ENCODE peak calls at places on chromosomes 6 and 20, in four cellular contexts. A, X, E and Y are unnamed samples.

GRCh38 chr6:112831022-112831421 is 483.9 kb downstream of the RFPL4B start:
- DNase-seq in A (no peak), X (no peak), E (no peak), Y (no peak)

GRCh38 chr20:53141651-53142050 is 169.5 kb downstream of the TSHZ2 start:
- DNase-seq in E (no peak), A (no peak), X (no peak), Y (no peak)

GRCh38 chr20:13029687-13030510 is 21.1 kb downstream of the SPTLC3 start:
- DNase-seq in A (no peak), E (peak), X (peak), Y (no peak)

GRCh38 chr6:84546427-84546914 is 217.9 kb downstream of the TBX18 start:
- DNase-seq in E (no peak), A (no peak), X (no peak), Y (no peak)

GRCh38 chr6:13508711-13509705 is 21.6 kb upstream of the GFOD1 start:
- DNase-seq in X (no peak), A (no peak), E (no peak), Y (no peak)

GRCh38 chr6:13011612-13012146 is 295.1 kb downstream of the PHACTR1 start:
- DNase-seq in A (no peak), E (no peak), X (no peak), Y (no peak)

GRCh38 chr20:4082406-4083102 is 67.2 kb upstream of the RNF24 start:
- DNase-seq in X (no peak), A (no peak), E (no peak), Y (peak)

GRCh38 chr6:40932366-40932765 is 106.7 kb downstream of the UNC5CL start:
- DNase-seq in X (no peak), A (no peak), E (no peak), Y (no peak)

GRCh38 chr20:17083738-17084137 is 143.1 kb upstream of the PCSK2 start:
- DNase-seq in E (no peak), A (no peak), X (no peak), Y (no peak)

GRCh38 chr6:24193364-24193763 is 67.3 kb downstream of the NRSN1 start:
- DNase-seq in X (no peak), E (no peak), A (no peak), Y (no peak)

GRCh38 chr6:157068691-157069228 is 254.6 kb downstream of the TMEM242 start:
- DNase-seq in X (no peak), E (no peak), A (no peak), Y (no peak)

GRCh38 chr20:36391456-36391855 is 85.3 kb downstream of the DLGAP4 start:
- DNase-seq in X (no peak), A (no peak), E (no peak), Y (no peak)

GRCh38 chr6:139392834-139393233 is 18.4 kb upstream of the CITED2 start:
- DNase-seq in X (no peak), E (no peak), A (no peak), Y (no peak)

GRCh38 chr6:143544019-143544681 is 32.6 kb upstream of the FUCA2 start:
- DNase-seq in E (no peak), X (no peak), A (no peak), Y (no peak)
- TF ChIP-seq POLR2A in E (no peak), X (no peak), A (no peak), Y (no peak)

DNA sequence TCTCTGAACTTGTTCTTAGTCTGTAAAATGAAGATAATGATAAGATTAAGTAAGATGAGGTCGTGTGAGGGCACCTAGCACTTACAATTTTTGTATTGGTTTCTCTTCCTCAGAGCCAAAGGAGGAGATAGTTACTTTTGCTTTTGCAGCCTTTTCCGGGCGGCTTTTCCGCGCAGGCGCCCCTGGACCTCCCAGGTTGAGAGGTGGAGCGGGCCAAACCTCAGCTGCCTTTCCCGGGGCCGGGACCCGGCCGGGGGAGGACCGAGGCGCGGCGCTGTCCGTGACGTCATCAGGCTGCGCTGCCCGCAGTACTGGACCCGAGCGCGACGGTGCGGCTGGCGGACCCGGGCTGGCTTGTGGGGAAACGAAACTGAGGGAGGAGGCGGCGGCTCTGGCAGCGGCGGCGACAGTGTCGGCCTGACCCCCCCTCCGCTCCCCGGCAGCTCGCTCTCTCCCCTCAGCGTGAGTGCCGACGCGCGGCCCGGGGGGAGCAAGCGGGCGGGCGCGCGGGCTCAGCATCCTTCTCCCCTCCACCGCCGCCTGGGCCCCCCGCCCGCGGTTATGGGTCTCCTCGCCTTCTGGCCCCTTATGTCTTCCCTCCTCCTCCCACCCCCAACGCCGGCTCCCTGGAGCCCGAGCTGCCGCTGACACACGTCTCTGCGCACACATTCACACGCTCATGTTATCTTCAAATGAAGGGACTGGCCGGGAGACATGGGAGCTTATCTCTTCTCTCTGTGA is at the start of gene CMTR1:
- DNase-seq in A (peak), X (peak), E (peak), Y (peak)
- TF ChIP-seq POLR2A in A (peak), X (no peak), E (peak), Y (peak)

DNA sequence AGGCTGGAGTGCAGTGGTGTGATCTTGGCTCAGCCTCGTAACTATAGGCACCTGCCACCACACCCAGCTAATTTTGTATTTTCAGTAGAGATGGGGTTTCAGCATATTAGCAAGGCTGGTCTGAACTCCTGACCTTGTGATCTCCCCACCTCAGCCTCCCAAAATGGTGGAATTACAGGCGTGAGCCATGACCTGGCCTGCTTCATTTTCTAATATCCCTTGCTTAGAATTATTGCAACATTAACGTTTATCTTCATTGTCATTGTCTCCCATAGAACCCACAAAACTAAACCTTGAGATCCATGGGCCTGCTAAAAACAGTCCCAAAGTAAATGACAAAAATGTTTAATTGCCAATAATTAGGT is 6.1 kb downstream of the EEF1A1 start:
- DNase-seq in X (no peak), A (no peak), E (no peak), Y (no peak)
- TF ChIP-seq POLR2A in X (no peak), A (no peak), E (no peak), Y (no peak)

GRCh38 chr20:37525810-37526209 is 1.9 kb downstream of the BLCAP start:
- DNase-seq in A (no peak), E (no peak), X (no peak), Y (no peak)

GRCh38 chr20:37524859-37525708 is 2.6 kb downstream of the BLCAP start:
- DNase-seq in A (no peak), E (no peak), X (peak), Y (peak)

GRCh38 chr20:37522258-37523011 is 1.4 kb downstream of the NNAT start:
- DNase-seq in X (peak), E (no peak), A (no peak), Y (peak)

GRCh38 chr20:37523012-37523391 is 2.0 kb downstream of the NNAT start:
- DNase-seq in E (no peak), X (peak), A (no peak), Y (no peak)

DNA sequence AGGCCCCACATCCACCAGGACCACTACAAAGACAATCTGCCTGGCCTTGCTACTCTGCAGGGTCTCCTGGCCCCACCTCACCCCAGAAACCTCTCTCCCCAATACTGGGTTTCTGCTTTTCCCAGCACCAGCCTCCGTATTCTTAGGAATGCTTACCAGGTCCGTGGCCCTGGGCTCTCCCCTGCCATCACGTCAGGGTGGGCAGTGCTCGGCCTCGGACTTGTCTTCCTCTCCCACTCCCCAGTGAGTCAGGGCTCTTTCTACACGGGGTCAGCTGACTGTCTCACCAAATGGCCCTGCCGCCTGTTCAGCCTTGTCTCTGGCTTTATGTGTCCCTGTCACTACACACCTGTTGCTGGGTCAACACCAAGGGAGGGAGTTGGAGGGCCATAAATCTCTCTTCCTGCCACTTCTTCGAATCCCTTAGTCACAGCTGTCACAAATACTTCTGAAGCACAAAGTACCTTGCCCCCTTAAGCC is 3.2 kb downstream of the NNAT start:
- DNase-seq in X (peak), E (no peak), A (no peak), Y (no peak)
- TF ChIP-seq POLR2A in X (no peak), E (no peak), A (no peak), Y (no peak)